ENCODE peak calls at places on chromosomes 1 and 21, in eight cellular contexts. L, I, B, S, K, X, T and M are unnamed samples.
A peak's percentile ranks its signal among the peaks of the same experiment; 100 is the strongest.

GRCh38 chr1:50416150-50416527 is 7.1 kb downstream of the DMRTA2 start:
- DNase-seq in B (no peak), L (no peak), K (no peak), I (no peak), S (no peak), T (no peak), X (no peak), M (no peak)

GRCh38 chr1:227312364-227313025 is 5.8 kb downstream of the CDC42BPA start:
- DNase-seq in S (no peak), K (no peak), T (peak; percentile 45), B (no peak), X (no peak), L (no peak), I (no peak), M (no peak)

GRCh38 chr1:170886460-170886859 is 48.9 kb upstream of the MROH9 start:
- DNase-seq in S (no peak), I (no peak), X (no peak), T (no peak), B (no peak), L (no peak), K (no peak), M (peak; percentile 8)

GRCh38 chr1:99445486-99445885 is 181.2 kb downstream of the PLPPR4 start:
- DNase-seq in I (no peak), S (no peak), L (no peak), K (peak; percentile 4), X (no peak), B (peak; percentile 87), T (peak; percentile 60), M (no peak)

GRCh38 chr1:197774691-197775281 is 494 bp downstream of the DENND1B start:
- DNase-seq in K (peak; percentile 53), I (peak; percentile 93), B (no peak), T (peak; percentile 60), S (no peak), X (no peak), L (peak; percentile 54), M (peak; percentile 34)

GRCh38 chr1:172588296-172589291 is 55.6 kb downstream of the SUCO start:
- DNase-seq in T (peak; percentile 91), I (no peak), X (no peak), B (peak; percentile 51), K (peak; percentile 92), L (no peak), S (no peak), M (no peak)

GRCh38 chr1:53395671-53396215 is 63.5 kb upstream of the DMRTB1 start:
- DNase-seq in I (peak; percentile 41), L (no peak), T (no peak), K (no peak), X (no peak), S (no peak), B (no peak), M (no peak)

GRCh38 chr1:151144474-151145157 is 1.8 kb downstream of the SEMA6C start:
- DNase-seq in L (no peak), X (no peak), I (no peak), K (no peak), T (no peak), S (no peak), B (no peak), M (no peak)

GRCh38 chr21:36541721-36542139 is 61.8 kb upstream of the CLDN14 start:
- DNase-seq in L (no peak), X (no peak), K (no peak), B (no peak), T (no peak), I (no peak), S (no peak), M (no peak)

GRCh38 chr1:199202331-199202730 is 563.5 kb downstream of the PTPRC start:
- DNase-seq in K (no peak), S (no peak), X (no peak), I (no peak), L (no peak), T (no peak), B (no peak), M (no peak)

GRCh38 chr21:36560933-36561575 is 81.1 kb upstream of the CLDN14 start:
- DNase-seq in K (no peak), T (no peak), I (no peak), B (no peak), L (no peak), S (no peak), X (no peak), M (no peak)

GRCh38 chr1:206953626-206954025 is 7.4 kb upstream of the PIGR start:
- DNase-seq in B (no peak), X (no peak), I (no peak), S (no peak), L (no peak), K (no peak), T (no peak), M (no peak)

GRCh38 chr1:213989740-213990472 is 2.1 kb downstream of the PROX1 start:
- DNase-seq in L (no peak), I (no peak), T (no peak), K (no peak), S (no peak), X (no peak), B (no peak), M (no peak)

GRCh38 chr1:69671363-69672010 is 103.8 kb downstream of the LRRC7 start:
- DNase-seq in L (no peak), K (peak; percentile 8), B (no peak), T (no peak), S (no peak), X (no peak), I (peak; percentile 59), M (no peak)

GRCh38 chr1:175217674-175218073 is 25.1 kb upstream of the KIAA0040 start:
- DNase-seq in L (no peak), X (no peak), T (no peak), B (no peak), I (no peak), K (no peak), S (no peak), M (no peak)

GRCh38 chr1:151988405-151988851 is 5.2 kb downstream of the S100A10 start:
- DNase-seq in I (no peak), T (peak; percentile 86), S (no peak), X (no peak), L (no peak), B (peak; percentile 56), K (peak; percentile 75), M (no peak)

GRCh38 chr1:234772345-234773147 is 162.6 kb upstream of the IRF2BP2 start:
- DNase-seq in T (peak; percentile 100), S (no peak), B (peak; percentile 96), L (peak; percentile 79), X (no peak), I (peak; percentile 90), K (peak; percentile 99), M (no peak)

GRCh38 chr1:172574080-172574479 is 41.1 kb downstream of the SUCO start:
- DNase-seq in I (no peak), K (no peak), L (no peak), T (no peak), S (no peak), B (no peak), X (no peak), M (no peak)

GRCh38 chr1:228011721-228012311 is 5.0 kb downstream of the WNT3A start:
- DNase-seq in T (no peak), K (no peak), B (no peak), X (no peak), S (no peak), L (no peak), I (peak; percentile 58), M (no peak)

GRCh38 chr1:218374401-218374848 is 29.3 kb downstream of the TGFB2 start:
- DNase-seq in S (no peak), B (no peak), K (peak; percentile 60), X (no peak), L (no peak), T (peak; percentile 52), I (no peak), M (no peak)

GRCh38 chr1:118627435-118627834 is 360.7 kb downstream of the TBX15 start:
- DNase-seq in X (no peak), T (peak; percentile 0), L (no peak), S (no peak), K (no peak), I (no peak), B (no peak), M (no peak)

GRCh38 chr1:26786437-26787380 is 1.0 kb upstream of the PIGV start:
- DNase-seq in S (no peak), L (no peak), B (peak; percentile 77), T (peak; percentile 83), X (no peak), I (peak; percentile 87), K (peak; percentile 89), M (peak; percentile 74)

GRCh38 chr1:100866041-100866900 is 28.4 kb downstream of the EXTL2 start:
- DNase-seq in S (no peak), I (no peak), B (no peak), K (peak; percentile 66), L (no peak), T (peak; percentile 81), X (no peak), M (no peak)

GRCh38 chr1:201530741-201531521 is 8.0 kb upstream of the NAV1 start:
- DNase-seq in B (peak; percentile 81), X (no peak), K (peak; percentile 85), I (no peak), T (peak; percentile 89), L (peak; percentile 28), S (peak; percentile 42), M (peak; percentile 74)